ENCODE peak calls at places on chromosome 12, in four cellular contexts. I, T, J and E are unnamed samples.
A peak's percentile ranks its signal among the peaks of the same experiment; 100 is the strongest.

GRCh38 chr12:53623986-53624385 is 2.2 kb downstream of the ATF7 start:
- DNase-seq in I (no peak), T (no peak), J (no peak), E (no peak)

GRCh38 chr12:47383942-47384341 is 304.2 kb upstream of the AMIGO2 start:
- DNase-seq in I (no peak), T (no peak), J (no peak), E (no peak)

GRCh38 chr12:91681751-91682150 is 463.9 kb downstream of the BTG1 start:
- DNase-seq in I (no peak), T (no peak), J (no peak), E (no peak)

GRCh38 chr12:95548056-95548538 is 3.2 kb downstream of the USP44 start:
- DNase-seq in I (peak; percentile 58), T (peak; percentile 30), J (peak; percentile 88), E (no peak)

GRCh38 chr12:105296116-105297095 is 34.1 kb upstream of the C12orf75 start:
- DNase-seq in I (no peak), T (no peak), J (no peak), E (no peak)

GRCh38 chr12:88399811-88400210 is 180.5 kb downstream of the KITLG start:
- DNase-seq in I (no peak), T (no peak), J (no peak), E (no peak)

GRCh38 chr12:59698599-59698998 is 102.8 kb downstream of the SLC16A7 start:
- DNase-seq in I (no peak), T (no peak), J (no peak), E (no peak)

GRCh38 chr12:57735952-57736742 is 2.4 kb downstream of the AGAP2 start:
- DNase-seq in I (peak; percentile 52), T (no peak), J (peak; percentile 92), E (no peak)

GRCh38 chr12:92041742-92042141 is 103.9 kb downstream of the BTG1 start:
- DNase-seq in I (no peak), T (no peak), J (peak; percentile 55), E (no peak)

GRCh38 chr12:91732086-91732485 is 413.6 kb downstream of the BTG1 start:
- DNase-seq in I (no peak), T (no peak), J (no peak), E (no peak)

GRCh38 chr12:57842342-57843294 is 3.9 kb downstream of the CTDSP2 start:
- DNase-seq in I (peak; percentile 46), T (peak; percentile 42), J (peak; percentile 90), E (no peak)

GRCh38 chr12:68435816-68436215 is 103.7 kb upstream of the MDM1 start:
- DNase-seq in I (no peak), T (no peak), J (no peak), E (no peak)